ENCODE peak calls at places on chromosomes 4 and X, in five cellular contexts. N, R, Z, B and Y are unnamed samples.

GRCh38 chrX:440636-441035 is 53.9 kb upstream of the PPP2R3B start:
- DNase-seq in N (no peak), R (no peak), Z (no peak), B (no peak), Y (no peak)

GRCh38 chrX:56733459-56734046 is 4.5 kb downstream of the NBDY start:
- DNase-seq in N (peak; percentile 68), R (peak; percentile 13), Z (peak; percentile 25), B (no peak), Y (peak; percentile 41)

GRCh38 chr4:25773358-25773757 is 89.4 kb downstream of the SEL1L3 start:
- DNase-seq in N (no peak), R (no peak), Z (no peak), B (no peak), Y (no peak)

GRCh38 chr4:70778888-70779422 is 57.2 kb downstream of the RUFY3 start:
- DNase-seq in N (no peak), R (peak; percentile 58), Z (no peak), B (peak; percentile 53), Y (no peak)

GRCh38 chrX:29530520-29530919 is 684.8 kb upstream of the MAGEB2 start:
- DNase-seq in N (no peak), R (peak; percentile 51), Z (no peak), B (peak; percentile 38), Y (no peak)

GRCh38 chr4:185911556-185912064 is 99.6 kb upstream of the SORBS2 start:
- DNase-seq in N (no peak), R (peak; percentile 38), Z (no peak), B (peak; percentile 25), Y (no peak)

GRCh38 chrX:3712080-3712869 is 1.2 kb downstream of the PRKX start:
- DNase-seq in N (no peak), R (peak; percentile 40), Z (no peak), B (peak; percentile 33), Y (no peak)

GRCh38 chr4:70183940-70184246 is 11.6 kb upstream of the ODAM start:
- DNase-seq in N (no peak), R (no peak), Z (no peak), B (no peak), Y (no peak)

GRCh38 chrX:66039916-66040315 is at the start of gene VSIG4:
- DNase-seq in N (no peak), R (no peak), Z (peak; percentile 13), B (no peak), Y (no peak)

GRCh38 chr4:153465583-153465921 is 608 bp upstream of the TMEM131L start:
- DNase-seq in N (peak; percentile 41), R (peak; percentile 59), Z (no peak), B (no peak), Y (no peak)

GRCh38 chr4:92050875-92051274 is 252.9 kb upstream of the GRID2 start:
- DNase-seq in N (no peak), R (peak; percentile 3), Z (no peak), B (no peak), Y (no peak)

GRCh38 chr4:168241953-168242352 is 76.6 kb downstream of the DDX60 start:
- DNase-seq in N (no peak), R (no peak), Z (no peak), B (no peak), Y (no peak)

GRCh38 chr4:2083826-2084160 is 24.7 kb downstream of the NAT8L start:
- DNase-seq in N (peak; percentile 15), R (no peak), Z (no peak), B (no peak), Y (no peak)

GRCh38 chrX:91434351-91435168 is at the start of gene PABPC5:
- DNase-seq in N (peak; percentile 34), R (peak; percentile 86), Z (peak; percentile 63), B (peak; percentile 76), Y (no peak)

GRCh38 chr4:7897811-7898210 is 41.9 kb downstream of the AFAP1 start:
- DNase-seq in N (no peak), R (peak; percentile 81), Z (no peak), B (peak; percentile 79), Y (no peak)

GRCh38 chr4:38605181-38605764 is 58.7 kb upstream of the KLF3 start:
- DNase-seq in N (no peak), R (no peak), Z (no peak), B (no peak), Y (no peak)

GRCh38 chr4:94298725-94299252 is 43.8 kb downstream of the HPGDS start:
- DNase-seq in N (no peak), R (no peak), Z (no peak), B (no peak), Y (no peak)

GRCh38 chr4:128229458-128229805 is 58.2 kb downstream of the PGRMC2 start:
- DNase-seq in N (no peak), R (peak; percentile 87), Z (no peak), B (peak; percentile 89), Y (no peak)

GRCh38 chr4:80878218-80878617 is 152.3 kb upstream of the BMP3 start:
- DNase-seq in N (no peak), R (peak; percentile 9), Z (no peak), B (peak; percentile 13), Y (no peak)
- H3K9me3 ChIP-seq in N (no peaks in the 10 kb centered on the region), R (no peaks in the 10 kb centered on the region), Z (no peaks in the 10 kb centered on the region), B (no peaks in the 10 kb centered on the region), Y (no peaks in the 10 kb centered on the region)

GRCh38 chr4:142645478-142646108 is 200.5 kb downstream of the INPP4B start:
- DNase-seq in N (no peak), R (peak; percentile 35), Z (no peak), B (peak; percentile 13), Y (no peak)

DNA sequence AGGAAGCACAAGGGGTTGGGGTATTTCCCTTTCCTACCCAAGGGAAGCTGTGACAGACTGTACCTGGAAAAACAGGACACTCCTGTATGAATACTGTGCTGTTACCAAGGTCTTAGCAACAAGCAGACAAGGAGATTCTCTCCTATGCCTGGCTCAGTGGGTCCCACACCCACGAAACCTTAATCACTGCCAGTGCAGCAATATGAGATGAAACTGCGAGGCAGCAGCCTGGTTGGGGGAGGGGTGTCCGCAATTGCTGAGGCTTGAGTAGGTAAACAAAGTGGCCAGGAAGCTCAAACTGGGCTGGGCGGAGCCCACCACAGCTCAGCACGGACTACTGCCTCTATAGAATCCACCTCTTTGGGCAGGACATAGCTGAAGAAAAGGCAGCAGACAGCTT is 197.7 kb downstream of the INPP4B start:
- DNase-seq in N (no peak), R (no peak), Z (no peak), B (no peak), Y (no peak)
- H3K9me3 ChIP-seq in N (peaks cover 35% of the 10 kb centered on the region), R (no peaks in the 10 kb centered on the region), Z (no peaks in the 10 kb centered on the region), B (no peaks in the 10 kb centered on the region), Y (no peaks in the 10 kb centered on the region)

GRCh38 chr4:68267433-68267944 is 22.0 kb upstream of the TMPRSS11B start:
- DNase-seq in N (no peak), R (peak; percentile 88), Z (no peak), B (peak; percentile 85), Y (no peak)
- H3K9me3 ChIP-seq in N (no peaks in the 10 kb centered on the region), R (no peaks in the 10 kb centered on the region), Z (no peaks in the 10 kb centered on the region), B (peaks cover 2% of the 10 kb centered on the region), Y (no peaks in the 10 kb centered on the region)

DNA sequence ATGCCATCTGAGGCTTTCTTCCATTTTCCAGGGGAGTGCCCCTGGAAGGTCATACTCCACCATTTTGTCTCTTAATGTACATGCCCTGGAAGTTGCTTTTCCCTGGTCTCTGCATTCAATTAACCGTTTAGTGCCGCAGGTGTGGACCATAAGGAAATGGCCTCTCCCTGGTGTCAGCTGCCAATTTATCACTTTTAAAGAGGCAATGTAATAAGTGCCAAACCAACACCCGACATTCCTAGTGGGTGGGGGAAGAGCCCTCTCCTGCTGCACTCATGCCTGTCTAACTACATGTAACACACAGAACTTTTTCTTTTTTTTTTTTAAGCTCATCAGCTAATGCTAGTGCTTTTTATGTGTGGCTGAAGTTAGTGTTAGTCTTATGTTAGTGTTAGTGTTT is 7.1 kb upstream of the BST1 start:
- DNase-seq in N (no peak), R (peak; percentile 56), Z (no peak), B (peak; percentile 47), Y (no peak)
- H3K9me3 ChIP-seq in N (no peaks in the 10 kb centered on the region), R (no peaks in the 10 kb centered on the region), Z (no peaks in the 10 kb centered on the region), B (no peaks in the 10 kb centered on the region), Y (no peaks in the 10 kb centered on the region)

GRCh38 chrX:6694977-6695376 is 160.1 kb upstream of the VCX3A start:
- DNase-seq in N (no peak), R (no peak), Z (no peak), B (no peak), Y (no peak)
- H3K9me3 ChIP-seq in N (peaks cover 3% of the 10 kb centered on the region), R (no peaks in the 10 kb centered on the region), Z (no peaks in the 10 kb centered on the region), B (no peaks in the 10 kb centered on the region), Y (no peaks in the 10 kb centered on the region)

DNA sequence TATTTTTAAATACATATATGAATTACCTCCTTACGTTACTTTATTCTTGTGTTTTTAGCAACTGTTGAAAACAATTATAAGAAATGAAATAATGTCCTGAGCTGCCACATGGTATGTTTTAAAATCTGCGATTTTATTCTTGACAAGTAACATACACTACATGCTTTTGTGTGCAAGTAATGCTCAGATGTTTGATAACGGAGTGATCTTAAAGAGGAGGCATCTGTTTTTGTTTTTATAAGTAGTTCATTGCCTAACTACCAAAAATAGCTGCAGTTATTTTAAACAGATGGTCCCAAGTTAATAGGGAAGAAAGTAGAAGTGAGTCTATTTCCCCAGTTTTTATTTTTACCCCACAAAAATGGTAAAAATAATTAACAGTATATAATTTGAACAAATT is 55.2 kb downstream of the GAB1 start:
- DNase-seq in N (no peak), R (peak; percentile 72), Z (no peak), B (peak; percentile 68), Y (no peak)
- H3K9me3 ChIP-seq in N (no peaks in the 10 kb centered on the region), R (no peaks in the 10 kb centered on the region), Z (no peaks in the 10 kb centered on the region), B (no peaks in the 10 kb centered on the region), Y (no peaks in the 10 kb centered on the region)